ENCODE peak calls at places on chromosome 4, in six cellular contexts. K is SK-N-SH, X is endodermal cell, L is colonic mucosa, F is GM23248, H is fibroblast of lung. P is an unnamed sample.

GRCh38 chr4:121728066-121728465 is 31.3 kb upstream of the ANXA5 start:
- DNase-seq in K (no peak), X (no peak), L (no peak), F (peak), H (peak), P (peak)

GRCh38 chr4:1249731-1250526 is 999 bp upstream of the CTBP1 start:
- DNase-seq in K (peak), X (peak), L (no peak), F (peak), H (peak), P (peak)

GRCh38 chr4:35500812-35501211 is 743.5 kb downstream of the ARAP2 start:
- DNase-seq in K (no peak), X (no peak), L (no peak), F (no peak), H (no peak), P (peak)

GRCh38 chr4:78336093-78336943 is 215.3 kb upstream of the ANXA3 start:
- DNase-seq in K (no peak), X (peak), L (no peak), F (peak), H (peak), P (peak)

GRCh38 chr4:115154826-115155225 is 41.4 kb upstream of the NDST4 start:
- DNase-seq in K (no peak), X (no peak), L (no peak), F (peak), H (peak), P (peak)

GRCh38 chr4:45399116-45399515 is 672.8 kb upstream of the GNPDA2 start:
- DNase-seq in K (no peak), X (no peak), L (no peak), F (no peak), H (no peak), P (no peak)

GRCh38 chr4:156476359-156476758 is 495.2 kb downstream of the PDGFC start:
- DNase-seq in K (peak), X (no peak), L (no peak), F (peak), H (peak), P (peak)

GRCh38 chr4:112813790-112814189 is 176.8 kb downstream of the LARP7 start:
- DNase-seq in K (no peak), X (no peak), L (no peak), F (peak), H (peak), P (peak)

GRCh38 chr4:157075811-157076577 is at the start of gene GLRB:
- DNase-seq in K (peak), X (peak), L (no peak), F (peak), H (peak), P (peak)

GRCh38 chr4:4838602-4839470 is 20.6 kb upstream of the MSX1 start:
- DNase-seq in K (no peak), X (peak), L (no peak), F (peak), H (no peak), P (no peak)

GRCh38 chr4:172707622-172708021 is 461.0 kb upstream of the GALNT7 start:
- DNase-seq in K (no peak), X (no peak), L (no peak), F (no peak), H (no peak), P (no peak)

GRCh38 chr4:11480683-11481082 is 52.0 kb upstream of the HS3ST1 start:
- DNase-seq in K (no peak), X (no peak), L (no peak), F (no peak), H (no peak), P (no peak)

GRCh38 chr4:164731827-164732474 is 22.0 kb upstream of the SMIM31 start:
- DNase-seq in K (peak), X (peak), L (peak), F (peak), H (peak), P (peak)

GRCh38 chr4:168723020-168723419 is 226.2 kb downstream of the PALLD start:
- DNase-seq in K (no peak), X (no peak), L (no peak), F (peak), H (peak), P (no peak)

GRCh38 chr4:53586121-53586816 is 5.0 kb downstream of the LNX1 start:
- DNase-seq in K (no peak), X (no peak), L (no peak), F (peak), H (peak), P (peak)

GRCh38 chr4:7546152-7546808 is 111.5 kb upstream of the PSAPL1 start:
- DNase-seq in K (no peak), X (no peak), L (no peak), F (no peak), H (no peak), P (no peak)

GRCh38 chr4:165011403-165011802 is 20.4 kb upstream of the TRIM60 start:
- DNase-seq in K (no peak), X (no peak), L (no peak), F (no peak), H (no peak), P (peak)

GRCh38 chr4:78621395-78621794 is 69.8 kb downstream of the ANXA3 start:
- DNase-seq in K (no peak), X (no peak), L (no peak), F (no peak), H (no peak), P (no peak)

GRCh38 chr4:74094227-74094626 is 4.8 kb downstream of the CXCL2 start:
- DNase-seq in K (no peak), X (no peak), L (no peak), F (no peak), H (no peak), P (no peak)

GRCh38 chr4:105894570-105895323 is 524 bp upstream of the NPNT start:
- DNase-seq in K (no peak), X (no peak), L (peak), F (peak), H (peak), P (peak)

GRCh38 chr4:35151816-35152572 is 1092.3 kb downstream of the ARAP2 start:
- DNase-seq in K (peak), X (peak), L (no peak), F (no peak), H (no peak), P (no peak)

GRCh38 chr4:86220137-86220536 is 139.7 kb downstream of the MAPK10 start:
- DNase-seq in K (no peak), X (no peak), L (no peak), F (peak), H (peak), P (no peak)

GRCh38 chr4:37758226-37758625 is 68.3 kb upstream of the PGM2 start:
- DNase-seq in K (no peak), X (no peak), L (no peak), F (peak), H (peak), P (peak)

GRCh38 chr4:15457401-15458201 is 12.1 kb upstream of the CC2D2A start:
- DNase-seq in K (peak), X (no peak), L (no peak), F (peak), H (peak), P (no peak)

GRCh38 chr4:87458913-87459312 is 36.5 kb downstream of the NUDT9 start:
- DNase-seq in K (no peak), X (no peak), L (no peak), F (no peak), H (no peak), P (no peak)

GRCh38 chr4:146510942-146511341 is 10.8 kb downstream of the SLC10A7 start:
- DNase-seq in K (no peak), X (no peak), L (no peak), F (no peak), H (no peak), P (no peak)

DNA sequence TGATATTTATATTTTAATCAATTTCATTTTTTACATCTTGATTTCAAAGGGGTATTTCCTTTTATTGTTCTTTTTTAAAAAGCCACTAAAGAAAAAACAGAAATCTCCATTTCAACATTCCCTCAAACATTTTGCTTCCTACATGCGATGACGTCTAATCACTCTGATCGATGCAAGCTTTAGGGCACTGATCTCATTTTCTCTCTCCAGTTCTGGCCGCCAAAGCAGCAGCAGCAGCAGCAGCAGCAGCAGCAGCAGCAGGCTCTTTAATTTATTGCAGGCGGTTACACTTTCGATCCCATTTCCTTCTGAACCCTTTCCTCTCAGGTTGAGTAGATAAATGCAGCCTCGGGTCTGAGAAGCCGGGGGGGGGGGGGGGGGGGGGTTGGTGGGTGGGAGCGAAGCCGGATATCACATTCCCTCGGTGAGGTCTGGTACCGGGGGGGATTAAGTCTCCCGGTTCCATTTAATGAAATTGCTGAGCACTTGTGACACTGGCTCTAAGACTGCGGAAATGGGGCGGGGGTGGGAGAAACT is 3.4 kb upstream of the PCDH7 start:
- DNase-seq in K (no peak), X (no peak), L (peak), F (peak), H (peak), P (peak)
- H3K9ac ChIP-seq in K (no peak), X (peak), L (no peak), F (no peak), H (no peak), P (peak)

GRCh38 chr4:110654254-110654635 is 31.4 kb upstream of the PITX2 start:
- DNase-seq in K (no peak), X (no peak), L (no peak), F (peak), H (no peak), P (no peak)

DNA sequence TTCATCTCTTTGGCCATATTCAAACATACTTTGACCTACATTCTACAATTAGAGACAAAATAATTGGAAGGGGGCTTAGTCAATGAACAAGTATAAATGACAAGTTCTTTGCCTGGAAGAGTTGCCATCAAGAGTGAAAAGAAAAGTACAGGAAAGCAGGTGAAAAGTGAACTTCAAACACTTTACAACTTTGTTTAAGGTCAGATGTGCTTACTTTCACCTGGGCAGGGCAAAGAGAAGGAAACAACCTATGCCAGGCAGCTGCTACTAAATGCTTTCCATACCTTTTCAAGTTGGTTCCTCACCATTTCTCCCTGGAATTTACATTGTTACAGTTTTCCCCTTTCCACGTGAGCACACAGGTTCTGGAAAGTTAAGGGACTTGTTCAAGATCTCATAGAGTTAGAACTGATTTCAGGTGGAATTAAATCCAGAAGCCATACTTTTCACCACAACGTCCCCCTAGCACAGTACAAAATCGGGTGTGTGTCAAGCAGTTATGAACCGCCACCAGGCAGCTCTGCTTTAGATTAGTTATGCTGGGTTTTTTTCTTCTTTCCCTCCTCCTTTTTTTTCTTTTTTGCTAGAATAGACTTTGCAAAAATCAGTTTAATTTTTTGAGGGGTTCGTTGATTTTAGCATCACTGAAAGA is 30.9 kb upstream of the PITX2 start:
- DNase-seq in K (no peak), X (no peak), L (no peak), F (no peak), H (no peak), P (no peak)
- H3K27ac ChIP-seq in K (no peak), X (no peak), L (peak), F (no peak), H (no peak), P (no peak)

DNA sequence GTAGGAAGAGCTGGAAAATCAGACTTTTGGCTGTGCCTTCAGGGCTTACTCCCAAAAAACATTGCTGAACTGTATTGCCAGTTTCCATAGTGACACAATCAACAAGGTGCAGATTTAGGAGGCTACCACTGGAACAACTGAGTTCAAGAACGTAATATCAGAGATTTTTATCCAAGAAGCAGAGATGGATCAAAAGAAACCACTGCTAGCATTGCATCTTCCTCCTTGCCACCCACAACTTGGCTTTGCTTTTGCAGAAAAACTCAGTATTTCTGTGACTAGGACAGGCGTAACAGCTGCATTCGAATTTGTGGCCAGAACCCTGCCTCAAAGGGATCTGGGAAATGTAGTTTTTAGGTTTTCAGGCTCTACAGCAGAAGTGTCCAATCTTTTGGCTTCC is 27.8 kb upstream of the WDFY3 start:
- DNase-seq in K (peak), X (peak), L (no peak), F (peak), H (peak), P (peak)
- H3K9ac ChIP-seq in K (no peak), X (peak), L (no peak), F (no peak), H (no peak), P (no peak)

GRCh38 chr4:152165851-152166250 is 370.0 kb downstream of the FBXW7 start:
- DNase-seq in K (no peak), X (no peak), L (no peak), F (no peak), H (no peak), P (no peak)
- H3K27ac ChIP-seq in K (no peak), X (no peak), L (no peak), F (no peak), H (no peak), P (no peak)

GRCh38 chr4:13876151-13876550 is 248.6 kb upstream of the BOD1L1 start:
- DNase-seq in K (no peak), X (no peak), L (no peak), F (no peak), H (no peak), P (no peak)

GRCh38 chr4:13866881-13867280 is 239.4 kb upstream of the BOD1L1 start:
- DNase-seq in K (no peak), X (no peak), L (no peak), F (no peak), H (no peak), P (peak)

GRCh38 chr4:13876940-13877339 is 249.4 kb upstream of the BOD1L1 start:
- DNase-seq in K (no peak), X (no peak), L (no peak), F (no peak), H (no peak), P (no peak)

GRCh38 chr4:13875160-13875559 is 247.6 kb upstream of the BOD1L1 start:
- DNase-seq in K (no peak), X (no peak), L (no peak), F (no peak), H (no peak), P (no peak)

DNA sequence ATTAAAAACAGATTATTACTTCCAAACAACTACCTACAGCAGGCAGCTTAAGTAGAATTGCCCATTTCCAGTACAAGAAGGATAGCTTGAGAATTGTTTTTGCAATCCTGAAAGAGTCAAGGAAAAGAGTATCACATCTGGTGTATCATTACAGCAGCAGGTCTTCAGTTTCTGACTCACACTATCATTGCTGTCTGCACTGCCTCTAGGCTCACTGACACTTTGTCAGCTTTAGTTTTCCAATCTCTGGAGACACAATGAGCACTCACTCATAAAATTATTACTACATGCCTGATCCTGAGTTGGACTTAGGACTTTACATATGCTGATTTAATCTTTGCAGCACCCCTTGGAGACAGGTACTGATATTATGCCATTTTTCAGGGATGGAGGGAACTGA is 244.6 kb upstream of the BOD1L1 start:
- DNase-seq in K (no peak), X (no peak), L (no peak), F (peak), H (peak), P (peak)
- H3K9ac ChIP-seq in K (no peak), X (no peak), L (no peak), F (no peak), H (no peak), P (no peak)

GRCh38 chr4:184313710-184314659 is 96.3 kb upstream of the ENPP6 start:
- DNase-seq in K (no peak), X (no peak), L (peak), F (no peak), H (no peak), P (no peak)

GRCh38 chr4:184310881-184311709 is 93.4 kb upstream of the ENPP6 start:
- DNase-seq in K (no peak), X (no peak), L (peak), F (no peak), H (no peak), P (no peak)

GRCh38 chr4:184312126-184312525 is 94.5 kb upstream of the ENPP6 start:
- DNase-seq in K (no peak), X (no peak), L (peak), F (no peak), H (no peak), P (no peak)

GRCh38 chr4:184315675-184316359 is 98.1 kb upstream of the ENPP6 start:
- DNase-seq in K (no peak), X (no peak), L (peak), F (no peak), H (no peak), P (no peak)

GRCh38 chr4:184313058-184313709 is 95.5 kb upstream of the ENPP6 start:
- DNase-seq in K (no peak), X (no peak), L (peak), F (no peak), H (no peak), P (no peak)
- H3K27ac ChIP-seq in K (no peak), X (no peak), L (no peak), F (no peak), H (no peak), P (no peak)

DNA sequence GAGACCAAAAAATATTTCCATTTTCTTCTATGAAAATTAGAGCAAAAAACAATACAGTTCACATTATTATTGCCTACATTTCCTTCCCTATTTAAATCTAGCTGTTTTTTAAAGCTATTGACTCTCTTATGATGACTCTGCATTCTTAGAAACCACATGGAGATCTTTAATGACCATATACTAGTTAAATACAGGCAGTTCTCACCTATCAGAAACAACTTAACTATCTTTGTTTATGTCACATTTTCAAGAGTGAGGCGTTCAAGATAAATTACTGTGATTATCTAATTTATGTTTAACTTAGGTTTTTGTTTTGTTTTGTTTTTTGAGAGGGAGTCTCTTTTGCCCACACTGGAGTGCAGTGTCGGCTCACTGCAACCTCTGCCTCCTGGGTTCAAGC is 3.0 kb downstream of the CISD2 start:
- DNase-seq in K (no peak), X (no peak), L (no peak), F (no peak), H (no peak), P (no peak)
- H3K9ac ChIP-seq in K (no peak), X (no peak), L (no peak), F (no peak), H (no peak), P (no peak)

GRCh38 chr4:180057198-180057821 is 2185.9 kb upstream of the TENM3 start:
- DNase-seq in K (peak), X (peak), L (no peak), F (peak), H (peak), P (no peak)

GRCh38 chr4:180058731-180059215 is 2184.4 kb upstream of the TENM3 start:
- DNase-seq in K (peak), X (peak), L (peak), F (peak), H (peak), P (peak)

GRCh38 chr4:180052629-180053028 is 2190.6 kb upstream of the TENM3 start:
- DNase-seq in K (no peak), X (no peak), L (peak), F (no peak), H (no peak), P (no peak)

GRCh38 chr4:180057891-180058643 is 2185.1 kb upstream of the TENM3 start:
- DNase-seq in K (peak), X (peak), L (peak), F (peak), H (peak), P (peak)

GRCh38 chr4:180054291-180054690 is 2188.9 kb upstream of the TENM3 start:
- DNase-seq in K (no peak), X (no peak), L (no peak), F (no peak), H (no peak), P (no peak)
- H3K27ac ChIP-seq in K (no peak), X (no peak), L (no peak), F (no peak), H (no peak), P (no peak)

DNA sequence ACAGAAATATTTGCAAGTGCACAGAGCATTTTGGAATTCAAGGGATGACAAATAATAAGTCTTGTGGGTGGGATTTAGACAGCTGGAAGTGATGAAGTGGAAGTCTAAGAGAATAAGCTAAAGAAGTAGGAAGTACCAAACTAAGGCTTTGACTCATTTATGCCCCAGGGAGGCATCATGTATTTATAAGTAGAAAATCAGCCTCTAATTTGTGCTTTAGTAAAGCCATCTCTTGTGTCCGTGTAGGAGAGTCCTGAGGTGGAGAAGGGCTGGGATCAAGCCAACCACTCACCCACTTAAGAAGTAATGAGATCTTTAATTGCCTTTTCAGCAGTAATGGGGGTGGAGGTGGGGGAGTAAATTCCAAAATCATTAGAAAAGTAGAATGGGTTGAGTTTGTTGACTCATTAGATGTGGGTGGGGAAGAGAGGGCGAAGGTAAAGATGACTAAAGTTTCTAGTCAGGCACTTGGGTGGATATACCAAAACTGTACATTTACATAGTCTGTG is 356.7 kb downstream of the STIM2 start:
- DNase-seq in K (no peak), X (no peak), L (no peak), F (peak), H (no peak), P (peak)
- H3K9ac ChIP-seq in K (no peak), X (no peak), L (no peak), F (no peak), H (no peak), P (no peak)

P was measured in mammary epithelial cell.